ENCODE peak calls at places on chromosome 15, in seven cellular contexts. D is caudate nucleus; P is WTC11; S is osteoblast; Z is NCI-H460; W is stimulated activated CD4-positive, alpha-beta T cell treated with anti-CD3 and anti-CD28 coated beads, Interleukin-15, amount 100 ng/mL, for 1 hour; H is Kasumi-1. R is an unnamed sample.

GRCh38 chr15:26971303-26972018 is 480 bp downstream of the GABRG3 start:
- DNase-seq in D (no peak), P (peak; percentile 49), S (peak; percentile 58), Z (no peak), W (no peak), H (no peak), R (no peak)

GRCh38 chr15:86879250-86880229 is 799.9 kb downstream of the AGBL1 start:
- DNase-seq in D (no peak), P (no peak), S (no peak), Z (no peak), W (no peak), H (no peak), R (no peak)

GRCh38 chr15:27059610-27060202 is 88.7 kb downstream of the GABRG3 start:
- DNase-seq in D (no peak), P (peak; percentile 72), S (no peak), Z (peak; percentile 56), W (no peak), H (peak; percentile 0), R (peak; percentile 60)

GRCh38 chr15:58457466-58457965 is 25.7 kb downstream of the LIPC start:
- DNase-seq in D (no peak), P (no peak), S (peak; percentile 89), Z (no peak), W (no peak), H (no peak), R (no peak)

GRCh38 chr15:79006071-79006470 is 61.2 kb upstream of the CTSH start:
- DNase-seq in D (no peak), P (no peak), S (no peak), Z (no peak), W (no peak), H (no peak), R (no peak)

GRCh38 chr15:60523056-60523455 is 44.1 kb upstream of the ICE2 start:
- DNase-seq in D (no peak), P (no peak), S (peak; percentile 36), Z (no peak), W (no peak), H (no peak), R (no peak)

GRCh38 chr15:78955355-78955754 is 10.5 kb upstream of the CTSH start:
- DNase-seq in D (no peak), P (no peak), S (no peak), Z (no peak), W (no peak), H (no peak), R (no peak)

GRCh38 chr15:40906947-40907802 is 12.9 kb downstream of the VPS18 start:
- DNase-seq in D (no peak), P (no peak), S (peak; percentile 65), Z (no peak), W (peak; percentile 19), H (peak; percentile 51), R (no peak)

GRCh38 chr15:47618216-47618615 is 99.1 kb upstream of the SEMA6D start:
- DNase-seq in D (no peak), P (no peak), S (no peak), Z (no peak), W (no peak), H (no peak), R (peak; percentile 74)

GRCh38 chr15:72155021-72155621 is 36.9 kb downstream of the SENP8 start:
- DNase-seq in D (no peak), P (no peak), S (peak; percentile 36), Z (no peak), W (no peak), H (no peak), R (peak; percentile 45)

GRCh38 chr15:25246641-25247417 is 192.0 kb downstream of the UBE3A start:
- DNase-seq in D (no peak), P (peak; percentile 4), S (peak; percentile 72), Z (no peak), W (no peak), H (no peak), R (no peak)

GRCh38 chr15:52255008-52255407 is 40.6 kb downstream of the MYO5C start:
- DNase-seq in D (no peak), P (no peak), S (no peak), Z (peak; percentile 24), W (no peak), H (no peak), R (no peak)

GRCh38 chr15:33618300-33618699 is 307.5 kb downstream of the RYR3 start:
- DNase-seq in D (no peak), P (no peak), S (no peak), Z (no peak), W (no peak), H (no peak), R (no peak)

GRCh38 chr15:82680200-82681102 is 29.2 kb downstream of the AP3B2 start:
- DNase-seq in D (no peak), P (peak; percentile 88), S (peak; percentile 64), Z (peak; percentile 24), W (peak; percentile 67), H (no peak), R (no peak)

GRCh38 chr15:66722757-66723540 is 20.9 kb downstream of the SMAD6 start:
- DNase-seq in D (no peak), P (no peak), S (no peak), Z (no peak), W (no peak), H (no peak), R (no peak)

GRCh38 chr15:98711810-98712209 is 63.5 kb downstream of the IGF1R start:
- DNase-seq in D (no peak), P (no peak), S (no peak), Z (no peak), W (no peak), H (no peak), R (no peak)

GRCh38 chr15:89556413-89557262 is 18.6 kb upstream of the TICRR start:
- DNase-seq in D (no peak), P (peak; percentile 63), S (peak; percentile 69), Z (peak; percentile 67), W (peak; percentile 7), H (peak; percentile 62), R (peak; percentile 63)

GRCh38 chr15:86624261-86625036 is 544.8 kb downstream of the AGBL1 start:
- DNase-seq in D (no peak), P (peak; percentile 72), S (peak; percentile 91), Z (peak; percentile 93), W (peak; percentile 25), H (no peak), R (peak; percentile 45)

GRCh38 chr15:98653686-98654085 is 5.3 kb downstream of the IGF1R start:
- DNase-seq in D (no peak), P (no peak), S (no peak), Z (no peak), W (no peak), H (no peak), R (no peak)